ENCODE peak calls at places on chromosomes 4 and X, in six cellular contexts. N, U, S, G, B and F are unnamed samples.

GRCh38 chr4:88185916-88186315 is 27.5 kb upstream of the ABCG2 start:
- DNase-seq in B (no peak), U (no peak), G (no peak), N (no peak), S (no peak), F (no peak)

GRCh38 chrX:119181491-119181890 is 53.9 kb upstream of the KIAA1210 start:
- DNase-seq in S (no peak), N (peak; percentile 48), G (no peak), B (no peak), U (no peak), F (no peak)

GRCh38 chrX:154401045-154401799 is 3.0 kb downstream of the RPL10 start:
- DNase-seq in N (peak; percentile 57), S (peak; percentile 50), U (peak; percentile 18), B (no peak), G (no peak), F (no peak)

GRCh38 chr4:26171953-26172352 is 148.9 kb upstream of the RBPJ start:
- DNase-seq in S (peak; percentile 80), B (no peak), N (no peak), G (no peak), U (no peak), F (no peak)

GRCh38 chrX:38768079-38768478 is 33.2 kb upstream of the MID1IP1 start:
- DNase-seq in B (no peak), N (peak; percentile 11), U (no peak), S (peak; percentile 56), G (peak; percentile 15), F (no peak)

GRCh38 chrX:82087699-82088098 is 885.8 kb downstream of the SH3BGRL start:
- DNase-seq in S (no peak), B (no peak), U (no peak), G (no peak), N (no peak), F (no peak)

GRCh38 chr4:20474119-20474518 is 222.4 kb downstream of the SLIT2 start:
- DNase-seq in U (no peak), B (no peak), S (peak; percentile 53), G (no peak), N (no peak), F (no peak)

GRCh38 chr4:3529363-3529762 is 2.9 kb downstream of the LRPAP1 start:
- DNase-seq in B (no peak), G (no peak), S (peak; percentile 14), N (no peak), U (peak; percentile 77), F (no peak)

GRCh38 chr4:80178964-80179363 is 18.3 kb upstream of the PRDM8 start:
- DNase-seq in S (no peak), G (no peak), N (no peak), B (no peak), U (no peak), F (no peak)

GRCh38 chr4:149552601-149553000 is 263.0 kb downstream of the IQCM start:
- DNase-seq in B (no peak), N (no peak), S (no peak), G (no peak), U (no peak), F (no peak)

GRCh38 chr4:107468812-107469211 is 251.2 kb downstream of the PAPSS1 start:
- DNase-seq in S (no peak), U (no peak), N (no peak), G (no peak), B (no peak), F (peak; percentile 1)

GRCh38 chrX:20015422-20015821 is 24.6 kb upstream of the BCLAF3 start:
- DNase-seq in N (no peak), U (no peak), G (no peak), B (no peak), S (no peak), F (no peak)

GRCh38 chr4:25842229-25842840 is 20.5 kb downstream of the SEL1L3 start:
- DNase-seq in B (no peak), U (no peak), N (no peak), S (no peak), G (peak; percentile 68), F (no peak)

DNA sequence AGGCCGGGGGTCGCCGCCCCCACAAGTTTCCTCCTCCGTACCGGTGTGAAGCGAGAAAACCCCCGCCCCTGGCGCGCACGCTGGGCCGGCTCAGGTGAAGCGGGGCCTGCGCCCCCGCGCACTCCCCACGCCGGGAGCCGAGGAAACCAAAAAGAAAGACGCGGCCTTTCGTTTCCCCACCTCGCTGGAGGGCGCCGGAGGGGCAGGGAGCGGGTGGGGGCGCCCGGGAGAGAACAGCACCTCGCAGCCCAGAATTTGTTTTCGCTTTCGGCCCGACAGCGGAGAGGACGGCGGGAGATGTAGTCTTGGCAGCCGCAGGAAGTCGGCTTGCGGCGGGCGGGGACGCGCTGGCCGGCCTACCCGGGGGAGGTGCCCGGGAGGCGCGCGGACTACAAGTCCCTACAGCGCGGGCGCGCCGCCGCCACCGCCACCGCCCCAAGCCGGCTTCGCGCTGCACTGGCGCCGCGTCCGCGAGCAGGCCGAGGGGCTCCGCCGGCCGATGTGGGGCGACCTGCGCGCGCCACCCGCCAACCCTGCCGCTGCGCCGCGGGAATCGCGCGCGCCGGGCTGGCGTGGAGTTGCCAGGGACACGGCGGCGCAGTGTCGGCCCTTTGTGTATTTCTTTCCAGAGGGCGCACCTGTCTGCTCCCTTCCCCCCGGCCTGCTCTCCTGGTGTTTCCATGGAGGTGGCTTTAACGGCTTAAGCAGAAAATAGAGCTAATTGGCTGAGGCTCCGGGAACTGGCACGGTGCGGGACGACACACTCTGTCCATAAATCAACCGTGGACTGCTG is at the start of gene OTUD4:
- DNase-seq in U (peak; percentile 61), S (peak; percentile 99), B (peak; percentile 81), G (peak; percentile 97), N (peak; percentile 94), F (peak; percentile 88)
- TF ChIP-seq CTCF in U (no peak), S (peak; percentile 9), B (peak; percentile 32), G (no peak), N (no peak), F (peak; percentile 26)

DNA sequence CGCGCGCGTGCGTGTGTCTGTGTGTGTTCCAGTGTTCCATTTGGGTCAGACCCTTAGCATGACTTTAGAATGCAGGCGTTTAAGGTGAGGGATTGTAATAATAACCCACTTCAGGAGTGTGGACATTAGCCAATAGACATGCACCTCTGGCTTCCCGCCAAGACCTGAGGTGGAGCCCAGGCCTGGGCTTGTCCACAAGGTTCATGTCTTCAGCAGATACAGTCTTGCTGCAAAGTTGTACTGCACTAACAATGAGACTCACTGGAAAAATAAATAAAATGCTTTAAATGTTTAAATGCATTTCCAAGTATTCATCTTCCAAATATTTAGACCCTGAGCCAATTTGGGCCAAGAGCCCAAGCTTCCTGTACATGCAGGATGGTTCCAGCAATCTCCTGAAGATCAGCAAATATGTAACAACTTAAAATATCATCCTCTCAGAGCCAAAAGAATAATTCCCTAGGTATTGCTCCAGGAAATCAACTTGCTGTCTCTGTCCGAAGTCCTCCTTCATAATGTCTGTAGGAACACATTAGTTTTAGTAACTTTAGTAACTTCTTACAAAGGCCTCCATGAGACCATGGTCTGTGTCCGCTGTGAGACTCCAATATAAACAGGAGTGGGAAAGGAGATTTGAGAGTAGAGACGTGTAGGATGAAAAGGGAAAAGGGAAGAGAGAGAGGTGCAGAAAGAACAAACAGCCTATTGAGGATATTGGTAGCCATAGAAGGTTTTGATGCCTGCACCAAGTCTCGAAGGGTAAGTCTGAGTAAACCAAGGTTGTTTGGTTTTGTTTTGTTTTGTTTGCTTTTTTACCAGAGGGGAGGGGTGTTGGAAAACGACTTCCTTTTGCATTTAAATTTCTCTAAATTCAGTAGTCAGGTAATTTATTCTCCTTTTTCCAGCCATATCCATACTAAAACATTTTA is 98.5 kb upstream of the KLF3 start:
- DNase-seq in G (no peak), N (peak; percentile 11), U (no peak), S (peak; percentile 16), B (peak; percentile 19), F (no peak)
- H3K4me3 ChIP-seq in G (no peak overlapping the region), N (no peak overlapping the region), U (no peak overlapping the region), S (no peak overlapping the region), B (no peak overlapping the region), F (no peak overlapping the region)

GRCh38 chrX:53048169-53049126 is at the start of gene GPR173:
- DNase-seq in S (peak; percentile 83), U (no peak), N (no peak), G (no peak), B (no peak), F (no peak)

GRCh38 chrX:53050841-53051240 is 2.3 kb downstream of the GPR173 start:
- DNase-seq in U (no peak), G (no peak), S (peak; percentile 18), B (no peak), N (no peak), F (no peak)

GRCh38 chrX:53045002-53045401 is 3.6 kb upstream of the GPR173 start:
- DNase-seq in S (no peak), B (no peak), G (no peak), N (no peak), U (no peak), F (no peak)

GRCh38 chrX:53049127-53049517 is 533 bp downstream of the GPR173 start:
- DNase-seq in G (no peak), B (no peak), N (no peak), S (peak; percentile 6), U (no peak), F (no peak)

GRCh38 chrX:53047228-53047627 is 1.4 kb upstream of the GPR173 start:
- DNase-seq in S (peak; percentile 38), U (no peak), N (no peak), G (no peak), B (no peak), F (no peak)
- TF ChIP-seq CTCF in S (peak; percentile 36), U (no peak), N (peak; percentile 8), G (no peak), B (peak; percentile 28), F (no peak)

DNA sequence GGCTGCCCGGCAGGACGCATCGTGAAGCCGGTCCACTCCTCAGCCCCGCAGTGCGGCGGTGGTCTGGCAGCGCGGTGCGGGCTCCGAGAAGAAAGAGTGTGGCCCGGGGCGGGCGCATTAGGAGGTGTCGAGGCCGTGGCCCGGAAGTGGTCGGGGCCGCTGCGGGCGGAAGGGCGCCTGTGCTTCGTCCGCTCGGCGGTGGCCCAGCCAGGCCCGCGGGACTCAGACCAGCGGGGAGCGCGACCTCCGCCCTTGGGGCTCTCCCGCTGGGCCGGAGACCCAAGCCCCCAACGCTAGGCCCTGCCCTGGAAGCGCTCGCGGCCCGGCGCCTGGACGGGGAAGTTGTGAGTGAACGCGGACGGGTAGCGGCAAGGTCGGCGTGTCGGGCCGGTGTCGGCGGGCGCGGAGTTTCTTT is 60.0 kb downstream of the HS3ST1 start:
- DNase-seq in G (no peak), N (no peak), S (no peak), U (no peak), B (no peak), F (no peak)
- H3K4me3 ChIP-seq in G (no peak overlapping the region), N (no peak overlapping the region), S (no peak overlapping the region), U (no peak overlapping the region), B (no peak overlapping the region), F (no peak overlapping the region)

GRCh38 chr4:183504064-183504929 is 561 bp upstream of the ING2 start:
- DNase-seq in B (peak; percentile 87), G (peak; percentile 99), U (peak; percentile 83), S (peak; percentile 100), N (peak; percentile 95), F (peak; percentile 87)
- TF ChIP-seq CTCF in B (peak; percentile 17), G (no peak), U (no peak), S (no peak), N (peak; percentile 7), F (no peak)